ENCODE peak calls at places on chromosomes 6 and 20, in five cellular contexts. L is GM10248; T is breast epithelium; U is activated T-helper 1 cell treated with anti-CD3 and anti-CD28 coated beads, Interleukin-2, amount 50 U/mL, for 16 hours; R is trophoblast cell. Y is an unnamed sample.

GRCh38 chr20:35196313-35196712 is 24.4 kb downstream of the PROCR start:
- DNase-seq in L (no peak), T (no peak), U (no peak), R (no peak), Y (no peak)

GRCh38 chr6:105790635-105791034 is 295.5 kb upstream of the PRDM1 start:
- DNase-seq in L (no peak), T (no peak), U (no peak), R (no peak), Y (peak)

GRCh38 chr6:4358414-4359107 is 223.2 kb upstream of the ECI2 start:
- DNase-seq in L (no peak), T (peak), U (no peak), R (peak), Y (no peak)

GRCh38 chr6:15244605-15245360 is 1.1 kb upstream of the JARID2 start:
- DNase-seq in L (peak), T (peak), U (peak), R (peak), Y (peak)

GRCh38 chr6:15477746-15478145 is 185.1 kb downstream of the DTNBP1 start:
- DNase-seq in L (no peak), T (no peak), U (no peak), R (no peak), Y (no peak)

GRCh38 chr6:35776364-35777215 is at the start of gene CLPSL2:
- DNase-seq in L (peak), T (peak), U (no peak), R (peak), Y (no peak)

GRCh38 chr6:46948699-46949098 is 27.0 kb upstream of the ADGRF5 start:
- DNase-seq in L (no peak), T (no peak), U (no peak), R (peak), Y (no peak)

GRCh38 chr20:4889446-4889845 is 111.9 kb downstream of the SLC23A2 start:
- DNase-seq in L (no peak), T (no peak), U (no peak), R (no peak), Y (no peak)

GRCh38 chr6:38047562-38047961 is 228.0 kb downstream of the ZFAND3 start:
- DNase-seq in L (no peak), T (no peak), U (no peak), R (no peak), Y (no peak)

GRCh38 chr6:134636221-134636830 is 313.6 kb downstream of the ALDH8A1 start:
- DNase-seq in L (peak), T (no peak), U (peak), R (no peak), Y (peak)

GRCh38 chr6:18147160-18147559 is 7.7 kb downstream of the TPMT start:
- DNase-seq in L (no peak), T (no peak), U (no peak), R (no peak), Y (no peak)

GRCh38 chr6:12232821-12233220 is 57.3 kb upstream of the EDN1 start:
- DNase-seq in L (no peak), T (no peak), U (no peak), R (no peak), Y (no peak)

GRCh38 chr6:113774122-113774835 is 82.9 kb upstream of the MARCKS start:
- DNase-seq in L (no peak), T (no peak), U (no peak), R (no peak), Y (no peak)

Y was measured in RPMI8226.